ENCODE peak calls at places on chromosomes 7 and 10, in five cellular contexts. F is ovary, J is lower lobe of right lung, V is endodermal cell, D is heart right ventricle. O is an unnamed sample.

GRCh38 chr10:68284597-68284996 is 47.3 kb upstream of the HNRNPH3 start:
- DNase-seq in F (no peak), J (no peak), V (no peak), D (no peak), O (no peak)

GRCh38 chr7:18393465-18394118 is 102.0 kb upstream of the HDAC9 start:
- DNase-seq in F (no peak), J (no peak), V (no peak), D (no peak), O (no peak)

GRCh38 chr10:6671976-6672375 is 91.9 kb upstream of the PRKCQ start:
- DNase-seq in F (no peak), J (no peak), V (no peak), D (peak), O (no peak)

GRCh38 chr7:106613861-106614560 is 46.9 kb downstream of the CCDC71L start:
- DNase-seq in F (no peak), J (no peak), V (no peak), D (no peak), O (no peak)

GRCh38 chr7:129882531-129882930 is 70.2 kb downstream of the UBE2H start:
- DNase-seq in F (no peak), J (no peak), V (no peak), D (no peak), O (no peak)

GRCh38 chr7:105367458-105367857 is 21.3 kb downstream of the SRPK2 start:
- DNase-seq in F (no peak), J (no peak), V (no peak), D (no peak), O (no peak)

GRCh38 chr7:127336458-127336857 is 56.0 kb downstream of the ZNF800 start:
- DNase-seq in F (no peak), J (no peak), V (no peak), D (no peak), O (no peak)

GRCh38 chr7:12715372-12716133 is 28.1 kb downstream of the ARL4A start:
- DNase-seq in F (peak), J (peak), V (peak), D (peak), O (peak)

GRCh38 chr7:4833176-4833575 is 28.7 kb downstream of the PAPOLB start:
- DNase-seq in F (no peak), J (no peak), V (no peak), D (no peak), O (no peak)

GRCh38 chr7:96314402-96315108 is 7.3 kb downstream of the SLC25A13 start:
- DNase-seq in F (no peak), J (no peak), V (peak), D (no peak), O (no peak)

GRCh38 chr7:126213876-126214275 is 1038.9 kb downstream of the GRM8 start:
- DNase-seq in F (no peak), J (no peak), V (no peak), D (no peak), O (no peak)

GRCh38 chr10:102322914-102323313 is 72.6 kb upstream of the NFKB2 start:
- DNase-seq in F (no peak), J (no peak), V (no peak), D (no peak), O (no peak)

GRCh38 chr7:152574892-152575511 is 100.9 kb downstream of the XRCC2 start:
- DNase-seq in F (no peak), J (no peak), V (no peak), D (no peak), O (no peak)

GRCh38 chr10:110500515-110500905 is 2.8 kb downstream of the DUSP5 start:
- DNase-seq in F (no peak), J (no peak), V (no peak), D (peak), O (no peak)

GRCh38 chr10:123906884-123907652 is 15.5 kb upstream of the CPXM2 start:
- DNase-seq in F (no peak), J (no peak), V (no peak), D (no peak), O (no peak)

GRCh38 chr7:116955801-116956514 is 2.7 kb downstream of the ST7 start:
- DNase-seq in F (peak), J (no peak), V (no peak), D (peak), O (no peak)

GRCh38 chr7:68699090-68699711 is 899.1 kb upstream of the AUTS2 start:
- DNase-seq in F (no peak), J (no peak), V (no peak), D (no peak), O (no peak)

GRCh38 chr10:24643679-24644209 is 79.9 kb downstream of the ARHGAP21 start:
- DNase-seq in F (no peak), J (no peak), V (no peak), D (no peak), O (no peak)

GRCh38 chr10:16509996-16510395 is 11.7 kb downstream of the C1QL3 start:
- DNase-seq in F (no peak), J (no peak), V (no peak), D (no peak), O (no peak)

GRCh38 chr10:124721295-124722052 is 22.7 kb downstream of the FAM53B start:
- DNase-seq in F (peak), J (peak), V (no peak), D (peak), O (no peak)

GRCh38 chr7:111833461-111833860 is 271.2 kb upstream of the IMMP2L start:
- DNase-seq in F (no peak), J (no peak), V (no peak), D (no peak), O (no peak)

GRCh38 chr7:135601182-135601581 is 43.5 kb downstream of the NUP205 start:
- DNase-seq in F (no peak), J (no peak), V (no peak), D (no peak), O (no peak)

GRCh38 chr7:37408241-37408884 is 40.3 kb downstream of the ELMO1 start:
- DNase-seq in F (no peak), J (no peak), V (no peak), D (no peak), O (no peak)

GRCh38 chr10:118734477-118734876 is 20.3 kb downstream of the CACUL1 start:
- DNase-seq in F (no peak), J (no peak), V (no peak), D (no peak), O (no peak)

GRCh38 chr10:3652886-3653285 is 132.1 kb downstream of the KLF6 start:
- DNase-seq in F (no peak), J (no peak), V (no peak), D (no peak), O (no peak)

GRCh38 chr10:6279540-6280267 is 77.0 kb downstream of the PFKFB3 start:
- DNase-seq in F (no peak), J (no peak), V (peak), D (no peak), O (no peak)

GRCh38 chr10:106608101-106608500 is 556.4 kb downstream of the SORCS1 start:
- DNase-seq in F (no peak), J (no peak), V (no peak), D (no peak), O (no peak)

GRCh38 chr10:113322843-113323242 is 230.0 kb upstream of the HABP2 start:
- DNase-seq in F (no peak), J (peak), V (no peak), D (peak), O (no peak)

GRCh38 chr10:80509403-80510161 is 28.1 kb upstream of the SH2D4B start:
- DNase-seq in F (no peak), J (no peak), V (peak), D (peak), O (no peak)

GRCh38 chr10:104232613-104233102 is 494 bp upstream of the CFAP43 start:
- DNase-seq in F (no peak), J (peak), V (no peak), D (no peak), O (no peak)

GRCh38 chr7:33050425-33051318 is 11.9 kb downstream of the NT5C3A start:
- DNase-seq in F (no peak), J (no peak), V (no peak), D (no peak), O (no peak)

GRCh38 chr7:105911961-105912575 is 35.7 kb upstream of the ATXN7L1 start:
- DNase-seq in F (no peak), J (no peak), V (no peak), D (no peak), O (no peak)

GRCh38 chr10:116688241-116688711 is 54.1 kb downstream of the HSPA12A start:
- DNase-seq in F (peak), J (no peak), V (peak), D (peak), O (no peak)

GRCh38 chr7:122380993-122381392 is 76.4 kb upstream of the FEZF1 start:
- DNase-seq in F (no peak), J (no peak), V (peak), D (no peak), O (no peak)

GRCh38 chr7:39697481-39697880 is 74.1 kb downstream of the RALA start:
- DNase-seq in F (no peak), J (no peak), V (no peak), D (no peak), O (no peak)

GRCh38 chr7:47580811-47581331 is 1.0 kb downstream of the TNS3 start:
- DNase-seq in F (peak), J (no peak), V (peak), D (no peak), O (no peak)

GRCh38 chr7:47578581-47579270 is 3.2 kb downstream of the TNS3 start:
- DNase-seq in F (no peak), J (no peak), V (no peak), D (no peak), O (no peak)

GRCh38 chr7:47581442-47581820 is 480 bp downstream of the TNS3 start:
- DNase-seq in F (peak), J (no peak), V (peak), D (no peak), O (no peak)

GRCh38 chr7:47580175-47580701 is 1.7 kb downstream of the TNS3 start:
- DNase-seq in F (peak), J (peak), V (peak), D (no peak), O (no peak)

DNA sequence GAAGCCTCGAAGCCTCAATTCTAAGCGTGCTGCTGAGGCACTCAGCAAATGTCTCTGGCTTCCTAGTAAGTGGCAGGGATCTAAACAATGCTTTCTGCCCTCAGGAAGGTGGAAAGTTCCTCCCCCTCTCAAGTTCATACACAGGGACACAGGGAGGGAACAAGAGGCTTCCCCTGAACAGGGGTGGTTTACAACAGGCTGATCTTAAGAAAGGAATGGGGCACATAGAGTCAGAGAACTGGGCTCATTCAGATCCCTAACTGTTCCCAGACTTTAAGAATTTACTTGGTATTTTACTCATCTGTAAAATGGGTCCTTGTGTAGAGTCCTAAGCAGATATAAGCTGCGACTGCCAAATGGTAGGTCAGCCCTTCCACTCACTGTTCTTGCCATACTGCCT is 2.5 kb downstream of the TNS3 start:
- DNase-seq in F (no peak), J (no peak), V (no peak), D (no peak), O (no peak)
- H3K27ac ChIP-seq in F (peak), J (peak), V (no peak), D (peak), O (peak)

DNA sequence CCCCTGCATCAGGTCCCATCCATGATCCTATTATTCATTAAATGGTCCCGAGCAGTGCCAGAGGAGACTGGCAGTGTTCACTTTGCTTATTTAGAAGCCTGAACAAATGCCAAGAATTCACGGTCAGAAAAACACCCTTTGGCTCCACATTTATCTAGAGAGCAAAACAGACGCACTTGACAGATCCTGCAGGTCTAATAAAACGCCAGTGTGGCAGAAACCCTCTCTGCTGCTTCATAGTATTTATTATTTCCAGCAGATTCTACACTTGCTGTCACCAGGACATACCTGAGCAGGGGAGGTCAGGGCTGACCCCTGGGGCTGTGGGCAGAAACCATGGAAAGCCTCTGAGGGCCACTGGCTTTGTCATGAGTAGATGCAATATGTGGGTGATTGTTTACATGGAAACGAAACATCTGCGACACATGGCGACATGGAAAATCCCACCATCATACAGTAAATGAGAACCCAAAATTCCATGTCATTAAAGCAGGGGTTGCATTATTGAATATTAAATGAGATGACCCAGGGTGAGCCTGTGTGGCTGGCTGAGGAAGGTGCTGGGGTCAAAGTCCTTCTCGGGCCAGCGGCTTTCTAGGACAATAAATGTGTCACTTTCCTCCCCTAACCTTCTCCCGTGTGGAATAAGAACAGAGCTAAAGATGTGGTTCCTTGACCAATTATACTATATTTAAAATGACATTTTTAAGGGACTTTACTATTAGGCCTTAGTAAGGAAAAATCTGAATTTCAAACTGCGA is 205.9 kb upstream of the SVIL start:
- DNase-seq in F (no peak), J (no peak), V (no peak), D (no peak), O (no peak)
- H3K27ac ChIP-seq in F (no peak), J (peak), V (no peak), D (peak), O (peak)

GRCh38 chr10:99984201-99984600 is 25.5 kb downstream of the DNMBP start:
- DNase-seq in F (no peak), J (no peak), V (no peak), D (no peak), O (no peak)
- H3K27ac ChIP-seq in F (peak), J (no peak), V (no peak), D (peak), O (peak)

GRCh38 chr10:51074238-51075028 is at the start of gene PRKG1:
- DNase-seq in F (peak), J (peak), V (peak), D (peak), O (peak)
- H3K27ac ChIP-seq in F (peak), J (peak), V (peak), D (peak), O (peak)